ENCODE peak calls at places on chromosomes 3 and 15, in ten cellular contexts. Q, S, A, X, O, I, U, K, L and M are unnamed samples.
A peak's percentile ranks its signal among the peaks of the same experiment; 100 is the strongest.

GRCh38 chr15:69391046-69391757 is 22.9 kb upstream of the KIF23 start:
- DNase-seq in Q (no peak), S (no peak), A (no peak), X (no peak), O (no peak), I (no peak), U (no peak), K (no peak), L (no peak), M (no peak)

GRCh38 chr15:101303408-101303807 is 8.4 kb upstream of the SNRPA1 start:
- DNase-seq in Q (no peak), S (no peak), A (no peak), X (no peak), O (no peak), I (no peak), U (no peak), K (no peak), L (no peak), M (no peak)

GRCh38 chr3:116815321-116815720 is 105.7 kb downstream of the TUSC7 start:
- DNase-seq in Q (no peak), S (no peak), A (no peak), X (no peak), O (no peak), I (no peak), U (no peak), K (no peak), L (no peak), M (no peak)

GRCh38 chr3:124620600-124621063 is 109.6 kb upstream of the UMPS start:
- DNase-seq in Q (no peak), S (peak; percentile 81), A (peak; percentile 6), X (peak; percentile 36), O (peak; percentile 4), I (peak; percentile 14), U (peak; percentile 91), K (peak; percentile 43), L (no peak), M (no peak)

GRCh38 chr15:101474233-101474632 is 15.3 kb downstream of the PCSK6 start:
- DNase-seq in Q (no peak), S (no peak), A (no peak), X (no peak), O (no peak), I (no peak), U (no peak), K (no peak), L (no peak), M (no peak)

GRCh38 chr15:89893027-89893426 is 767 bp downstream of the AP3S2 start:
- DNase-seq in Q (no peak), S (no peak), A (no peak), X (no peak), O (no peak), I (no peak), U (no peak), K (no peak), L (no peak), M (no peak)

GRCh38 chr3:98021821-98022220 is 13.3 kb downstream of the GABRR3 start:
- DNase-seq in Q (no peak), S (no peak), A (peak; percentile 42), X (no peak), O (no peak), I (peak; percentile 19), U (no peak), K (no peak), L (no peak), M (no peak)

GRCh38 chr3:7684193-7684592 is 817.4 kb upstream of the LMCD1 start:
- DNase-seq in Q (no peak), S (no peak), A (no peak), X (no peak), O (no peak), I (no peak), U (no peak), K (no peak), L (no peak), M (no peak)

GRCh38 chr15:43505723-43506122 is 11.7 kb upstream of the MAP1A start:
- DNase-seq in Q (no peak), S (no peak), A (peak; percentile 69), X (no peak), O (no peak), I (peak; percentile 72), U (no peak), K (no peak), L (no peak), M (no peak)

GRCh38 chr3:15377961-15378791 is 45.8 kb upstream of the SH3BP5 start:
- DNase-seq in Q (peak; percentile 87), S (peak; percentile 72), A (peak; percentile 95), X (peak; percentile 91), O (peak; percentile 88), I (peak; percentile 82), U (peak; percentile 98), K (peak; percentile 96), L (peak; percentile 90), M (peak; percentile 98)

GRCh38 chr3:159892171-159892791 is 96.4 kb upstream of the IL12A start:
- DNase-seq in Q (no peak), S (no peak), A (no peak), X (no peak), O (no peak), I (peak; percentile 41), U (no peak), K (no peak), L (no peak), M (no peak)

GRCh38 chr3:114624047-114624445 is 330.2 kb downstream of the TIGIT start:
- DNase-seq in Q (peak; percentile 21), S (no peak), A (peak; percentile 18), X (no peak), O (no peak), I (peak; percentile 57), U (no peak), K (peak; percentile 54), L (no peak), M (peak; percentile 69)

GRCh38 chr15:80342148-80342547 is 62.0 kb upstream of the ARNT2 start:
- DNase-seq in Q (no peak), S (no peak), A (no peak), X (no peak), O (no peak), I (no peak), U (no peak), K (no peak), L (no peak), M (no peak)

GRCh38 chr3:195916291-195916690 is 7.9 kb upstream of the TNK2 start:
- DNase-seq in Q (no peak), S (no peak), A (no peak), X (no peak), O (no peak), I (no peak), U (no peak), K (no peak), L (no peak), M (peak; percentile 60)

GRCh38 chr3:37813403-37813802 is 48.3 kb upstream of the CTDSPL start:
- DNase-seq in Q (no peak), S (no peak), A (no peak), X (no peak), O (no peak), I (no peak), U (no peak), K (no peak), L (no peak), M (no peak)

GRCh38 chr15:69919816-69920215 is 177.9 kb downstream of the TLE3 start:
- DNase-seq in Q (no peak), S (no peak), A (no peak), X (no peak), O (no peak), I (no peak), U (peak; percentile 48), K (no peak), L (no peak), M (no peak)

GRCh38 chr15:43469867-43470266 is 23.1 kb downstream of the TP53BP1 start:
- DNase-seq in Q (no peak), S (no peak), A (no peak), X (no peak), O (no peak), I (peak; percentile 88), U (no peak), K (no peak), L (no peak), M (no peak)

GRCh38 chr3:123712077-123712860 is 127.4 kb upstream of the HACD2 start:
- DNase-seq in Q (no peak), S (no peak), A (no peak), X (no peak), O (no peak), I (no peak), U (no peak), K (no peak), L (no peak), M (no peak)

GRCh38 chr3:23640472-23641146 is 165.1 kb upstream of the UBE2E1 start:
- DNase-seq in Q (no peak), S (no peak), A (no peak), X (no peak), O (no peak), I (no peak), U (no peak), K (no peak), L (no peak), M (no peak)

GRCh38 chr3:196377321-196377720 is 39.1 kb upstream of the TM4SF19 start:
- DNase-seq in Q (no peak), S (no peak), A (no peak), X (no peak), O (no peak), I (no peak), U (no peak), K (no peak), L (no peak), M (no peak)

GRCh38 chr3:128348075-128348474 is 118.6 kb downstream of the DNAJB8 start:
- DNase-seq in Q (no peak), S (no peak), A (no peak), X (no peak), O (no peak), I (no peak), U (no peak), K (no peak), L (no peak), M (no peak)

GRCh38 chr3:177647876-177648275 is 450.6 kb upstream of the TBL1XR1 start:
- DNase-seq in Q (no peak), S (no peak), A (no peak), X (no peak), O (no peak), I (no peak), U (no peak), K (no peak), L (no peak), M (no peak)

GRCh38 chr3:133377396-133377795 is 22.5 kb upstream of the BFSP2 start:
- DNase-seq in Q (no peak), S (no peak), A (peak; percentile 49), X (no peak), O (no peak), I (peak; percentile 23), U (peak; percentile 64), K (no peak), L (no peak), M (no peak)

GRCh38 chr15:85581495-85581894 is 201.1 kb downstream of the AKAP13 start:
- DNase-seq in Q (peak; percentile 63), S (peak; percentile 13), A (no peak), X (peak; percentile 46), O (no peak), I (no peak), U (no peak), K (no peak), L (no peak), M (peak; percentile 83)

GRCh38 chr3:64216706-64217105 is 8.6 kb downstream of the PRICKLE2 start:
- DNase-seq in Q (no peak), S (no peak), A (no peak), X (no peak), O (no peak), I (peak; percentile 58), U (peak; percentile 55), K (no peak), L (no peak), M (no peak)

GRCh38 chr3:19945405-19946290 is 1.2 kb upstream of the RAB5A start:
- DNase-seq in Q (no peak), S (no peak), A (no peak), X (no peak), O (no peak), I (no peak), U (no peak), K (no peak), L (no peak), M (no peak)